ENCODE peak calls at places on chromosomes 4 and X, in seven cellular contexts. One of them, this sample, is unnamed.

GRCh38 chrX:38172596-38172995 is 48.1 kb downstream of the SRPX start:
- DNase-seq in left kidney: no peak
- DNase-seq in ACHN: no peak
- DNase-seq in AG10803: no peak
- DNase-seq in GM12878: no peak
- DNase-seq in AG20443: no peak
- DNase-seq in activated CD4-positive, alpha-beta T cell treated with anti-CD3 and anti-CD28 coated beads for 1 hour: no peak
- DNase-seq in this sample: no peak

GRCh38 chr4:14809203-14809602 is 193.1 kb upstream of the CPEB2 start:
- DNase-seq in left kidney: no peak
- DNase-seq in ACHN: no peak
- DNase-seq in AG10803: no peak
- DNase-seq in GM12878: no peak
- DNase-seq in AG20443: no peak
- DNase-seq in activated CD4-positive, alpha-beta T cell treated with anti-CD3 and anti-CD28 coated beads for 1 hour: no peak
- DNase-seq in this sample: no peak

GRCh38 chr4:61648264-61648663 is 448.1 kb downstream of the ADGRL3 start:
- DNase-seq in left kidney: no peak
- DNase-seq in ACHN: no peak
- DNase-seq in AG10803: no peak
- DNase-seq in GM12878: no peak
- DNase-seq in AG20443: no peak
- DNase-seq in activated CD4-positive, alpha-beta T cell treated with anti-CD3 and anti-CD28 coated beads for 1 hour: no peak
- DNase-seq in this sample: no peak

GRCh38 chr4:44760142-44760898 is 34.0 kb upstream of the GNPDA2 start:
- DNase-seq in left kidney: peak
- DNase-seq in ACHN: peak
- DNase-seq in AG10803: peak
- DNase-seq in GM12878: no peak
- DNase-seq in AG20443: peak
- DNase-seq in activated CD4-positive, alpha-beta T cell treated with anti-CD3 and anti-CD28 coated beads for 1 hour: no peak
- DNase-seq in this sample: peak

GRCh38 chr4:184695178-184695896 is 38.6 kb downstream of the CENPU start:
- DNase-seq in left kidney: no peak
- DNase-seq in ACHN: no peak
- DNase-seq in AG10803: no peak
- DNase-seq in GM12878: no peak
- DNase-seq in AG20443: no peak
- DNase-seq in activated CD4-positive, alpha-beta T cell treated with anti-CD3 and anti-CD28 coated beads for 1 hour: no peak
- DNase-seq in this sample: no peak

GRCh38 chr4:56757821-56758400 is 63.6 kb downstream of the SPINK2 start:
- DNase-seq in left kidney: peak
- DNase-seq in ACHN: peak
- DNase-seq in AG10803: peak
- DNase-seq in GM12878: peak
- DNase-seq in AG20443: peak
- DNase-seq in activated CD4-positive, alpha-beta T cell treated with anti-CD3 and anti-CD28 coated beads for 1 hour: peak
- DNase-seq in this sample: peak

GRCh38 chr4:93617596-93617995 is 211.0 kb upstream of the ATOH1 start:
- DNase-seq in left kidney: no peak
- DNase-seq in ACHN: no peak
- DNase-seq in AG10803: no peak
- DNase-seq in GM12878: no peak
- DNase-seq in AG20443: no peak
- DNase-seq in activated CD4-positive, alpha-beta T cell treated with anti-CD3 and anti-CD28 coated beads for 1 hour: no peak
- DNase-seq in this sample: no peak

GRCh38 chr4:185738851-185739250 is 73.1 kb downstream of the SORBS2 start:
- DNase-seq in left kidney: no peak
- DNase-seq in ACHN: no peak
- DNase-seq in AG10803: no peak
- DNase-seq in GM12878: no peak
- DNase-seq in AG20443: no peak
- DNase-seq in activated CD4-positive, alpha-beta T cell treated with anti-CD3 and anti-CD28 coated beads for 1 hour: no peak
- DNase-seq in this sample: no peak

GRCh38 chr4:104490096-104490769 is 4.5 kb downstream of the CXXC4 start:
- DNase-seq in left kidney: no peak
- DNase-seq in ACHN: no peak
- DNase-seq in AG10803: no peak
- DNase-seq in GM12878: peak
- DNase-seq in AG20443: no peak
- DNase-seq in activated CD4-positive, alpha-beta T cell treated with anti-CD3 and anti-CD28 coated beads for 1 hour: no peak
- DNase-seq in this sample: no peak

GRCh38 chr4:149161247-149161646 is 654.4 kb downstream of the IQCM start:
- DNase-seq in left kidney: no peak
- DNase-seq in ACHN: peak
- DNase-seq in AG10803: peak
- DNase-seq in GM12878: no peak
- DNase-seq in AG20443: peak
- DNase-seq in activated CD4-positive, alpha-beta T cell treated with anti-CD3 and anti-CD28 coated beads for 1 hour: no peak
- DNase-seq in this sample: peak

GRCh38 chr4:168221298-168221697 is 97.3 kb downstream of the DDX60 start:
- DNase-seq in left kidney: no peak
- DNase-seq in ACHN: no peak
- DNase-seq in AG10803: peak
- DNase-seq in GM12878: no peak
- DNase-seq in AG20443: peak
- DNase-seq in activated CD4-positive, alpha-beta T cell treated with anti-CD3 and anti-CD28 coated beads for 1 hour: no peak
- DNase-seq in this sample: peak

GRCh38 chr4:658681-659667 is 15.1 kb downstream of the ATP5ME start:
- DNase-seq in left kidney: no peak
- DNase-seq in ACHN: no peak
- DNase-seq in AG10803: no peak
- DNase-seq in GM12878: no peak
- DNase-seq in AG20443: no peak
- DNase-seq in activated CD4-positive, alpha-beta T cell treated with anti-CD3 and anti-CD28 coated beads for 1 hour: no peak
- DNase-seq in this sample: no peak

GRCh38 chr4:172127168-172127567 is 314.0 kb downstream of the GALNTL6 start:
- DNase-seq in left kidney: no peak
- DNase-seq in ACHN: no peak
- DNase-seq in AG10803: no peak
- DNase-seq in GM12878: no peak
- DNase-seq in AG20443: no peak
- DNase-seq in activated CD4-positive, alpha-beta T cell treated with anti-CD3 and anti-CD28 coated beads for 1 hour: no peak
- DNase-seq in this sample: no peak

GRCh38 chrX:40845331-40845911 is 110.1 kb upstream of the MED14 start:
- DNase-seq in left kidney: peak
- DNase-seq in ACHN: peak
- DNase-seq in AG10803: peak
- DNase-seq in GM12878: no peak
- DNase-seq in AG20443: peak
- DNase-seq in activated CD4-positive, alpha-beta T cell treated with anti-CD3 and anti-CD28 coated beads for 1 hour: no peak
- DNase-seq in this sample: peak

GRCh38 chrX:71282514-71283408 is 674 bp upstream of the NONO start:
- DNase-seq in left kidney: peak
- DNase-seq in ACHN: no peak
- DNase-seq in AG10803: no peak
- DNase-seq in GM12878: no peak
- DNase-seq in AG20443: peak
- DNase-seq in activated CD4-positive, alpha-beta T cell treated with anti-CD3 and anti-CD28 coated beads for 1 hour: no peak
- DNase-seq in this sample: peak

GRCh38 chrX:1134156-1134555 is 78.3 kb downstream of the CRLF2 start:
- DNase-seq in left kidney: no peak
- DNase-seq in ACHN: no peak
- DNase-seq in AG10803: no peak
- DNase-seq in GM12878: no peak
- DNase-seq in AG20443: no peak
- DNase-seq in activated CD4-positive, alpha-beta T cell treated with anti-CD3 and anti-CD28 coated beads for 1 hour: no peak
- DNase-seq in this sample: no peak

GRCh38 chr4:138897818-138898226 is 117.8 kb upstream of the NOCT start:
- DNase-seq in left kidney: no peak
- DNase-seq in ACHN: peak
- DNase-seq in AG10803: peak
- DNase-seq in GM12878: no peak
- DNase-seq in AG20443: peak
- DNase-seq in activated CD4-positive, alpha-beta T cell treated with anti-CD3 and anti-CD28 coated beads for 1 hour: no peak
- DNase-seq in this sample: peak

GRCh38 chr4:53781614-53782467 is 190.6 kb upstream of the LNX1 start:
- DNase-seq in left kidney: no peak
- DNase-seq in ACHN: no peak
- DNase-seq in AG10803: no peak
- DNase-seq in GM12878: no peak
- DNase-seq in AG20443: no peak
- DNase-seq in activated CD4-positive, alpha-beta T cell treated with anti-CD3 and anti-CD28 coated beads for 1 hour: no peak
- DNase-seq in this sample: no peak

GRCh38 chr4:174120446-174121142 is 162.9 kb downstream of the FBXO8 start:
- DNase-seq in left kidney: peak
- DNase-seq in ACHN: peak
- DNase-seq in AG10803: peak
- DNase-seq in GM12878: no peak
- DNase-seq in AG20443: peak
- DNase-seq in activated CD4-positive, alpha-beta T cell treated with anti-CD3 and anti-CD28 coated beads for 1 hour: no peak
- DNase-seq in this sample: peak

GRCh38 chrX:12878536-12878935 is 11.7 kb downstream of the TLR7 start:
- DNase-seq in left kidney: peak
- DNase-seq in ACHN: no peak
- DNase-seq in AG10803: no peak
- DNase-seq in GM12878: no peak
- DNase-seq in AG20443: no peak
- DNase-seq in activated CD4-positive, alpha-beta T cell treated with anti-CD3 and anti-CD28 coated beads for 1 hour: no peak
- DNase-seq in this sample: no peak

GRCh38 chr4:17510582-17510981 is 1.3 kb downstream of the QDPR start:
- DNase-seq in left kidney: no peak
- DNase-seq in ACHN: no peak
- DNase-seq in AG10803: no peak
- DNase-seq in GM12878: no peak
- DNase-seq in AG20443: no peak
- DNase-seq in activated CD4-positive, alpha-beta T cell treated with anti-CD3 and anti-CD28 coated beads for 1 hour: no peak
- DNase-seq in this sample: no peak

This sample was measured in AG08395.